ENCODE peak calls at places on chromosomes 1 and 21, in six cellular contexts. X is HepG2, G is H1, W is GM12891, E is K562, U is GM12878. B is an unnamed sample.

GRCh38 chr1:199696225-199696624 is 331.3 kb upstream of the NR5A2 start:
- DNase-seq in X (no peak), G (no peak), W (no peak), E (no peak), U (no peak), B (no peak)

GRCh38 chr1:38585038-38585420 is 274.5 kb downstream of the RRAGC start:
- DNase-seq in X (no peak), G (no peak), W (no peak), E (no peak), U (no peak), B (no peak)

GRCh38 chr1:71047635-71048607 is at the start of gene PTGER3:
- DNase-seq in X (peak), G (peak), W (peak), E (peak), U (no peak), B (no peak)

GRCh38 chr1:41360074-41361027 is 883 bp upstream of the FOXO6 start:
- DNase-seq in X (no peak), G (peak), W (no peak), E (peak), U (no peak), B (no peak)

GRCh38 chr1:24914226-24915069 is 15.6 kb downstream of the RUNX3 start:
- DNase-seq in X (peak), G (no peak), W (no peak), E (no peak), U (no peak), B (no peak)

GRCh38 chr1:172717722-172718455 is 59.0 kb downstream of the FASLG start:
- DNase-seq in X (peak), G (no peak), W (no peak), E (peak), U (no peak), B (no peak)

GRCh38 chr1:196723325-196724185 is 51.1 kb upstream of the CFHR3 start:
- DNase-seq in X (peak), G (peak), W (peak), E (peak), U (no peak), B (no peak)

GRCh38 chr1:66624412-66625060 is 90.6 kb downstream of the SGIP1 start:
- DNase-seq in X (no peak), G (no peak), W (no peak), E (no peak), U (no peak), B (no peak)

GRCh38 chr1:92989936-92990582 is 28.8 kb upstream of the DIPK1A start:
- DNase-seq in X (no peak), G (no peak), W (no peak), E (no peak), U (no peak), B (no peak)

GRCh38 chr1:170545476-170545875 is 13.5 kb downstream of the GORAB start:
- DNase-seq in X (no peak), G (no peak), W (no peak), E (no peak), U (no peak), B (no peak)

GRCh38 chr1:38958967-38959366 is 17.3 kb upstream of the RHBDL2 start:
- DNase-seq in X (peak), G (no peak), W (no peak), E (peak), U (no peak), B (no peak)

GRCh38 chr1:237983507-237983906 is 92.8 kb upstream of the ZP4 start:
- DNase-seq in X (no peak), G (no peak), W (no peak), E (no peak), U (no peak), B (no peak)

GRCh38 chr1:6544831-6545230 is 9.5 kb downstream of the NOL9 start:
- DNase-seq in X (no peak), G (no peak), W (no peak), E (no peak), U (no peak), B (no peak)

GRCh38 chr21:36589352-36589971 is 109.5 kb upstream of the SIM2 start:
- DNase-seq in X (peak), G (peak), W (peak), E (peak), U (peak), B (peak)

GRCh38 chr1:51724797-51725196 is 107.9 kb downstream of the OSBPL9 start:
- DNase-seq in X (no peak), G (no peak), W (no peak), E (no peak), U (no peak), B (no peak)

GRCh38 chr21:34915364-34915834 is 133.7 kb downstream of the RUNX1 start:
- DNase-seq in X (no peak), G (no peak), W (no peak), E (no peak), U (no peak), B (no peak)

GRCh38 chr1:24742090-24742938 is 2.9 kb upstream of the CLIC4 start:
- DNase-seq in X (peak), G (no peak), W (no peak), E (peak), U (no peak), B (no peak)

GRCh38 chr1:237269938-237270337 is 228.0 kb downstream of the RYR2 start:
- DNase-seq in X (no peak), G (no peak), W (no peak), E (no peak), U (no peak), B (no peak)

GRCh38 chr1:43507296-43508295 is 23.1 kb upstream of the PTPRF start:
- DNase-seq in X (no peak), G (peak), W (no peak), E (no peak), U (no peak), B (no peak)

GRCh38 chr1:113811353-113811887 is 856 bp downstream of the RSBN1 start:
- DNase-seq in X (peak), G (no peak), W (no peak), E (peak), U (no peak), B (peak)

GRCh38 chr1:51330331-51331201 is at the start of gene TTC39A:
- DNase-seq in X (no peak), G (no peak), W (peak), E (no peak), U (no peak), B (no peak)

GRCh38 chr1:110403805-110404204 is 3.7 kb downstream of the LAMTOR5 start:
- DNase-seq in X (no peak), G (no peak), W (no peak), E (no peak), U (no peak), B (no peak)

GRCh38 chr1:11065796-11066195 is 6.0 kb upstream of the SRM start:
- DNase-seq in X (no peak), G (no peak), W (no peak), E (no peak), U (no peak), B (no peak)

GRCh38 chr1:198970919-198971318 is 332.1 kb downstream of the PTPRC start:
- DNase-seq in X (peak), G (no peak), W (no peak), E (no peak), U (no peak), B (no peak)

GRCh38 chr1:206890690-206891089 is 6.6 kb upstream of the IL24 start:
- DNase-seq in X (no peak), G (peak), W (no peak), E (no peak), U (no peak), B (no peak)

GRCh38 chr1:16978589-16979474 is 1.6 kb downstream of the MFAP2 start:
- DNase-seq in X (no peak), G (peak), W (no peak), E (no peak), U (no peak), B (no peak)

GRCh38 chr1:165560834-165561233 is 17.0 kb downstream of the LRRC52 start:
- DNase-seq in X (no peak), G (no peak), W (no peak), E (no peak), U (no peak), B (no peak)

GRCh38 chr1:33875857-33876256 is 12.0 kb downstream of the HMGB4 start:
- DNase-seq in X (no peak), G (no peak), W (no peak), E (no peak), U (no peak), B (no peak)

GRCh38 chr1:182291584-182292192 is 99.9 kb downstream of the GLUL start:
- DNase-seq in X (peak), G (no peak), W (no peak), E (no peak), U (no peak), B (no peak)
- TF ChIP-seq POLR2A in X (no peak), G (no peak), W (no peak), E (no peak), U (no peak), B (no peak)

DNA sequence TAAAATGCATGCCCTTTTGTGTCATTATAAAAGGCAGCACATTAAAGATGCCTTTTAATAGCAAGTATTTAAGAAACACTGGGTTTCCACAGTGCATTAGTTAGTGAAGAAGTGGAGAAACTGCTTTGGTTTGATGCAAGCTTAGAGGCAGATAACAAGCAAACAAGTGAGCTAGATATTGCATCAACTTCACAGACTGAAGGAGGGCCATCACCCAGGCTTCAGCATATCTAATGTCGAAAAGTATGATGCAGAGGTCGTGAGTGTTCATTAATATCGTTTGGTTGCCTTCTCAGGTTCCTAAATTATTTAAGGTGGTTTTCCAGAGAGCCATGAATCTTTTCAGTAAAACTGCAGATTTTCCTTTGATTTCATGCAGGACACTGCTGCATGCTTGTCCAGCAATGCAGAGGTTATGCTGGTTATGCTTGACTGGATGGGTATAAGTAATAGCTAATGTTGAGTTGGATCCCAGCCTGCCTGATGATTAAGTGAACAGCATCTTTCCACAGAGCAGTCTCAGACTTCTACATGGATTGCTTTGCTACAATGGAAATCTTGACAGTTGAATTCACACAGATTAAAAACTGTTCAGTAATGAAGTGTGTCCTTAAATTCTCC is 69.7 kb upstream of the IPO9 start:
- DNase-seq in X (no peak), G (no peak), W (no peak), E (no peak), U (no peak), B (no peak)
- TF ChIP-seq TAF1 in X (no peak), G (no peak), W (no peak), E (no peak), U (no peak), B (no peak)

GRCh38 chr1:150364231-150365003 is 470 bp downstream of the RPRD2 start:
- DNase-seq in X (peak), G (peak), W (peak), E (peak), U (no peak), B (peak)
- TF ChIP-seq POLR2A in X (peak), G (no peak), W (peak), E (peak), U (peak), B (peak)

GRCh38 chr1:15430787-15431570 is 7.3 kb upstream of the CTRC start:
- DNase-seq in X (no peak), G (peak), W (peak), E (peak), U (no peak), B (peak)
- TF ChIP-seq TAF1 in X (no peak), G (no peak), W (no peak), E (no peak), U (no peak), B (no peak)

GRCh38 chr1:151050051-151050688 is 2.6 kb downstream of the C1orf56 start:
- DNase-seq in X (no peak), G (no peak), W (no peak), E (no peak), U (no peak), B (no peak)
- TF ChIP-seq POLR2A in X (no peak), G (peak), W (peak), E (peak), U (peak), B (peak)

GRCh38 chr1:151963288-151963687 is 30.4 kb downstream of the S100A10 start:
- DNase-seq in X (no peak), G (no peak), W (no peak), E (no peak), U (no peak), B (no peak)

GRCh38 chr1:151968058-151968457 is 25.6 kb downstream of the S100A10 start:
- DNase-seq in X (peak), G (peak), W (no peak), E (peak), U (no peak), B (no peak)

GRCh38 chr1:151966061-151966460 is 27.6 kb downstream of the S100A10 start:
- DNase-seq in X (no peak), G (no peak), W (no peak), E (no peak), U (no peak), B (no peak)

GRCh38 chr1:151961795-151962194 is 31.9 kb downstream of the S100A10 start:
- DNase-seq in X (no peak), G (no peak), W (no peak), E (no peak), U (no peak), B (no peak)

GRCh38 chr1:151964510-151964909 is 29.1 kb downstream of the S100A10 start:
- DNase-seq in X (no peak), G (no peak), W (no peak), E (no peak), U (no peak), B (no peak)
- TF ChIP-seq TAF1 in X (no peak), G (no peak), W (no peak), E (no peak), U (no peak), B (no peak)

GRCh38 chr1:2046953-2047748 is 3.1 kb upstream of the PRKCZ start:
- DNase-seq in X (peak), G (peak), W (no peak), E (no peak), U (no peak), B (no peak)
- TF ChIP-seq POLR2A in X (no peak), G (no peak), W (no peak), E (no peak), U (no peak), B (no peak)